ENCODE peak calls at places on chromosomes 16 and 17, in five cellular contexts. H is uterus, K is stomach, O is heart left ventricle, Y is vagina. W is an unnamed sample.

GRCh38 chr16:27549607-27549856 is 181 bp downstream of the GTF3C1 start:
- DNase-seq in K (no peak), O (no peak), Y (no peak), H (no peak), W (no peak)

GRCh38 chr16:56315955-56316354 is 109.4 kb downstream of the AMFR start:
- DNase-seq in O (no peak), H (no peak), Y (no peak), K (no peak), W (no peak)

GRCh38 chr17:39014044-39014794 is 47.0 kb upstream of the FBXO47 start:
- DNase-seq in K (no peak), O (no peak), Y (no peak), H (no peak), W (no peak)

GRCh38 chr17:2770129-2770528 is 20.7 kb upstream of the CCDC92B start:
- DNase-seq in O (no peak), Y (no peak), H (no peak), K (no peak), W (no peak)

GRCh38 chr16:79336437-79337229 is 263.9 kb downstream of the MAF start:
- DNase-seq in Y (no peak), H (peak; percentile 47), K (no peak), O (no peak), W (no peak)

GRCh38 chr16:19689342-19689741 is 28.7 kb downstream of the KNOP1 start:
- DNase-seq in K (no peak), Y (no peak), O (no peak), H (no peak), W (no peak)

GRCh38 chr16:14562691-14563491 is 67.2 kb downstream of the PARN start:
- DNase-seq in Y (no peak), K (peak; percentile 48), H (no peak), O (no peak), W (peak; percentile 55)

GRCh38 chr16:49775581-49775980 is 80.3 kb downstream of the ZNF423 start:
- DNase-seq in Y (no peak), H (no peak), O (no peak), K (no peak), W (no peak)

GRCh38 chr16:14321542-14321941 is 250.4 kb downstream of the MRTFB start:
- DNase-seq in O (no peak), K (no peak), H (peak; percentile 32), Y (no peak), W (no peak)

GRCh38 chr16:75695708-75696107 is 5.6 kb downstream of the DUXB start:
- DNase-seq in O (no peak), K (no peak), Y (no peak), H (no peak), W (no peak)

GRCh38 chr16:86757704-86758040 is 179.3 kb downstream of the FOXL1 start:
- DNase-seq in K (no peak), O (no peak), Y (no peak), H (no peak), W (no peak)

GRCh38 chr17:31393749-31394146 is 2.3 kb downstream of the RAB11FIP4 start:
- DNase-seq in K (peak; percentile 3), H (no peak), Y (peak; percentile 54), O (no peak), W (no peak)

GRCh38 chr17:65235284-65235683 is 98.1 kb downstream of the RGS9 start:
- DNase-seq in Y (no peak), O (no peak), K (no peak), H (no peak), W (no peak)

GRCh38 chr17:69558796-69559195 is 144.3 kb downstream of the MAP2K6 start:
- DNase-seq in Y (no peak), H (no peak), O (no peak), K (no peak), W (no peak)

GRCh38 chr17:18002171-18002570 is 29.5 kb downstream of the DRC3 start:
- DNase-seq in O (no peak), H (no peak), Y (no peak), K (no peak), W (no peak)

GRCh38 chr17:17998934-17999333 is 26.3 kb downstream of the DRC3 start:
- DNase-seq in Y (no peak), K (no peak), H (no peak), O (no peak), W (no peak)

GRCh38 chr17:18000044-18000443 is 27.4 kb downstream of the DRC3 start:
- DNase-seq in K (no peak), O (no peak), Y (no peak), H (no peak), W (no peak)

GRCh38 chr17:17994770-17995169 is 22.1 kb downstream of the DRC3 start:
- DNase-seq in K (no peak), Y (no peak), H (no peak), O (no peak), W (no peak)

GRCh38 chr17:17999364-18000007 is 26.8 kb downstream of the DRC3 start:
- DNase-seq in O (no peak), K (no peak), H (no peak), Y (no peak), W (no peak)
- TF ChIP-seq CTCF in O (no peak), K (no peak), H (no peak), Y (no peak), W (no peak)

GRCh38 chr16:22297114-22297870 is at the start of gene POLR3E:
- DNase-seq in Y (peak; percentile 99), K (peak; percentile 100), H (peak; percentile 99), O (peak; percentile 100), W (peak; percentile 100)
- TF ChIP-seq POLR2A in Y (no peak), K (no peak), H (no peak), O (peak; percentile 61), W (no peak)

GRCh38 chr16:17743578-17743977 is 272.8 kb upstream of the XYLT1 start:
- DNase-seq in O (no peak), Y (no peak), H (no peak), K (no peak), W (no peak)

GRCh38 chr16:17744903-17745581 is 274.3 kb upstream of the XYLT1 start:
- DNase-seq in H (peak; percentile 34), Y (no peak), O (no peak), K (no peak), W (no peak)

GRCh38 chr16:17748005-17748719 is 277.4 kb upstream of the XYLT1 start:
- DNase-seq in K (no peak), H (no peak), Y (no peak), O (no peak), W (no peak)

GRCh38 chr16:17749706-17750105 is 278.9 kb upstream of the XYLT1 start:
- DNase-seq in Y (no peak), H (no peak), O (no peak), K (no peak), W (no peak)

DNA sequence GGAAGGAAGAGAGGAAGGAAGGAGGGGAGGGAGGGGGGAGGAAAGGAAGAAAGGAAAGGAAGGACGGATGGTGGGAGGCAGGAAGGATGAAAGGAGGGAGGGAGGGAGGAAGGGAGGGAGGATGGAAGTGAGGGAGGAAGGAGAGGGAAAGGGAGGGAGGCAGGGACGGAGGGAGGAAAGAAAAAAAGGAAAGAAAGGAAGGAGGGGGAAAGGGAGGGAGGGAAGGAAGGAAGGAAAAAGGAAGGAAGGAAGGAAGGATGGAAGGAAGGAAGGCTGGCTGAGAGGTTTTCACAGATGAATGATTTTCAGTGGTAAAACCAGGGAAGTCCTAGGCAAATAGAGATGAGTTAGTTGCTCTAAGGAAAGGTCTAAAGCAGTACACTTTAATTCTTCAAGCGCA is 276.6 kb upstream of the XYLT1 start:
- DNase-seq in O (no peak), H (no peak), Y (no peak), K (no peak), W (no peak)
- H3K4me3 ChIP-seq in O (no peak overlapping the region), H (no peak overlapping the region), Y (no peak overlapping the region), K (no peak overlapping the region), W (no peak overlapping the region)

GRCh38 chr16:55058576-55058975 is 127.9 kb downstream of the IRX5 start:
- DNase-seq in K (no peak), Y (no peak), O (no peak), H (no peak), W (no peak)
- TF ChIP-seq CTCF in K (no peak), Y (no peak), O (no peak), H (no peak), W (no peak)